ENCODE peak calls at places on chromosome 2, in seven cellular contexts. One of them, this sample, is unnamed.

GRCh38 chr2:183063083-183063482 is 15.5 kb upstream of the DUSP19 start:
- DNase-seq in hepatocyte: no peak
- DNase-seq in CD8-positive, alpha-beta T cell: no peak
- DNase-seq in lung: no peak
- DNase-seq in choroid plexus epithelial cell: peak
- DNase-seq in stomach: no peak
- DNase-seq in psoas muscle: no peak
- DNase-seq in this sample: no peak

GRCh38 chr2:109135572-109136185 is 6.7 kb downstream of the SH3RF3 start:
- DNase-seq in hepatocyte: no peak
- DNase-seq in CD8-positive, alpha-beta T cell: no peak
- DNase-seq in lung: no peak
- DNase-seq in choroid plexus epithelial cell: peak
- DNase-seq in stomach: no peak
- DNase-seq in psoas muscle: no peak
- DNase-seq in this sample: no peak

GRCh38 chr2:175445276-175445675 is 263.8 kb upstream of the ATP5MC3 start:
- DNase-seq in hepatocyte: peak
- DNase-seq in CD8-positive, alpha-beta T cell: no peak
- DNase-seq in lung: no peak
- DNase-seq in choroid plexus epithelial cell: no peak
- DNase-seq in stomach: no peak
- DNase-seq in psoas muscle: no peak
- DNase-seq in this sample: no peak

GRCh38 chr2:101119431-101119830 is 31.8 kb downstream of the TBC1D8 start:
- DNase-seq in hepatocyte: no peak
- DNase-seq in CD8-positive, alpha-beta T cell: no peak
- DNase-seq in lung: no peak
- DNase-seq in choroid plexus epithelial cell: peak
- DNase-seq in stomach: peak
- DNase-seq in psoas muscle: peak
- DNase-seq in this sample: no peak

GRCh38 chr2:110834134-110834827 is 101.9 kb downstream of the ACOXL start:
- DNase-seq in hepatocyte: no peak
- DNase-seq in CD8-positive, alpha-beta T cell: no peak
- DNase-seq in lung: no peak
- DNase-seq in choroid plexus epithelial cell: no peak
- DNase-seq in stomach: no peak
- DNase-seq in psoas muscle: no peak
- DNase-seq in this sample: no peak

GRCh38 chr2:150619607-150620330 is 132.3 kb upstream of the RND3 start:
- DNase-seq in hepatocyte: peak
- DNase-seq in CD8-positive, alpha-beta T cell: no peak
- DNase-seq in lung: no peak
- DNase-seq in choroid plexus epithelial cell: peak
- DNase-seq in stomach: no peak
- DNase-seq in psoas muscle: no peak
- DNase-seq in this sample: no peak

GRCh38 chr2:180240774-180241173 is 233.7 kb upstream of the CWC22 start:
- DNase-seq in hepatocyte: peak
- DNase-seq in CD8-positive, alpha-beta T cell: no peak
- DNase-seq in lung: no peak
- DNase-seq in choroid plexus epithelial cell: peak
- DNase-seq in stomach: no peak
- DNase-seq in psoas muscle: no peak
- DNase-seq in this sample: no peak

GRCh38 chr2:239440511-239440959 is 39.7 kb upstream of the HDAC4 start:
- DNase-seq in hepatocyte: peak
- DNase-seq in CD8-positive, alpha-beta T cell: no peak
- DNase-seq in lung: no peak
- DNase-seq in choroid plexus epithelial cell: no peak
- DNase-seq in stomach: no peak
- DNase-seq in psoas muscle: no peak
- DNase-seq in this sample: no peak

GRCh38 chr2:38248707-38249106 is 128.4 kb downstream of the ATL2 start:
- DNase-seq in hepatocyte: no peak
- DNase-seq in CD8-positive, alpha-beta T cell: no peak
- DNase-seq in lung: no peak
- DNase-seq in choroid plexus epithelial cell: no peak
- DNase-seq in stomach: no peak
- DNase-seq in psoas muscle: no peak
- DNase-seq in this sample: no peak

GRCh38 chr2:130824492-130825061 is 12.1 kb upstream of the ARHGEF4 start:
- DNase-seq in hepatocyte: peak
- DNase-seq in CD8-positive, alpha-beta T cell: peak
- DNase-seq in lung: no peak
- DNase-seq in choroid plexus epithelial cell: peak
- DNase-seq in stomach: no peak
- DNase-seq in psoas muscle: no peak
- DNase-seq in this sample: no peak

GRCh38 chr2:152353364-152353763 is 18.4 kb downstream of the FMNL2 start:
- DNase-seq in hepatocyte: no peak
- DNase-seq in CD8-positive, alpha-beta T cell: no peak
- DNase-seq in lung: no peak
- DNase-seq in choroid plexus epithelial cell: no peak
- DNase-seq in stomach: no peak
- DNase-seq in psoas muscle: no peak
- DNase-seq in this sample: no peak

GRCh38 chr2:8522682-8523081 is 159.2 kb upstream of the ID2 start:
- DNase-seq in hepatocyte: no peak
- DNase-seq in CD8-positive, alpha-beta T cell: no peak
- DNase-seq in lung: no peak
- DNase-seq in choroid plexus epithelial cell: no peak
- DNase-seq in stomach: no peak
- DNase-seq in psoas muscle: no peak
- DNase-seq in this sample: no peak

GRCh38 chr2:201182650-201183372 is at the start of gene CASP10:
- DNase-seq in hepatocyte: peak
- DNase-seq in CD8-positive, alpha-beta T cell: no peak
- DNase-seq in lung: no peak
- DNase-seq in choroid plexus epithelial cell: peak
- DNase-seq in stomach: peak
- DNase-seq in psoas muscle: no peak
- DNase-seq in this sample: peak

GRCh38 chr2:107932986-107933385 is 53.3 kb upstream of the SLC5A7 start:
- DNase-seq in hepatocyte: peak
- DNase-seq in CD8-positive, alpha-beta T cell: no peak
- DNase-seq in lung: no peak
- DNase-seq in choroid plexus epithelial cell: peak
- DNase-seq in stomach: no peak
- DNase-seq in psoas muscle: no peak
- DNase-seq in this sample: no peak

GRCh38 chr2:168469281-168469988 is 13.4 kb downstream of the CERS6 start:
- DNase-seq in hepatocyte: no peak
- DNase-seq in CD8-positive, alpha-beta T cell: no peak
- DNase-seq in lung: no peak
- DNase-seq in choroid plexus epithelial cell: no peak
- DNase-seq in stomach: no peak
- DNase-seq in psoas muscle: no peak
- DNase-seq in this sample: no peak

GRCh38 chr2:62382122-62382521 is 123.9 kb downstream of the TMEM17 start:
- DNase-seq in hepatocyte: no peak
- DNase-seq in CD8-positive, alpha-beta T cell: no peak
- DNase-seq in lung: no peak
- DNase-seq in choroid plexus epithelial cell: no peak
- DNase-seq in stomach: no peak
- DNase-seq in psoas muscle: no peak
- DNase-seq in this sample: no peak

GRCh38 chr2:221552282-221552681 is 19.8 kb downstream of the EPHA4 start:
- DNase-seq in hepatocyte: no peak
- DNase-seq in CD8-positive, alpha-beta T cell: no peak
- DNase-seq in lung: no peak
- DNase-seq in choroid plexus epithelial cell: no peak
- DNase-seq in stomach: no peak
- DNase-seq in psoas muscle: no peak
- DNase-seq in this sample: no peak

GRCh38 chr2:148524519-148524919 is 120.0 kb upstream of the EPC2 start:
- DNase-seq in hepatocyte: no peak
- DNase-seq in CD8-positive, alpha-beta T cell: peak
- DNase-seq in lung: no peak
- DNase-seq in choroid plexus epithelial cell: no peak
- DNase-seq in stomach: no peak
- DNase-seq in psoas muscle: no peak
- DNase-seq in this sample: no peak

GRCh38 chr2:241843321-241844065 is 15.2 kb downstream of the PDCD1 start:
- DNase-seq in hepatocyte: no peak
- DNase-seq in CD8-positive, alpha-beta T cell: peak
- DNase-seq in lung: no peak
- DNase-seq in choroid plexus epithelial cell: no peak
- DNase-seq in stomach: no peak
- DNase-seq in psoas muscle: peak
- DNase-seq in this sample: no peak

GRCh38 chr2:174893018-174893417 is 112.2 kb downstream of the CHN1 start:
- DNase-seq in hepatocyte: no peak
- DNase-seq in CD8-positive, alpha-beta T cell: no peak
- DNase-seq in lung: no peak
- DNase-seq in choroid plexus epithelial cell: no peak
- DNase-seq in stomach: no peak
- DNase-seq in psoas muscle: no peak
- DNase-seq in this sample: no peak

GRCh38 chr2:112692914-112693313 is 27.9 kb upstream of the NT5DC4 start:
- DNase-seq in hepatocyte: no peak
- DNase-seq in CD8-positive, alpha-beta T cell: no peak
- DNase-seq in lung: no peak
- DNase-seq in choroid plexus epithelial cell: no peak
- DNase-seq in stomach: no peak
- DNase-seq in psoas muscle: no peak
- DNase-seq in this sample: no peak

GRCh38 chr2:111632661-111633060 is 251.3 kb downstream of the ANAPC1 start:
- DNase-seq in hepatocyte: no peak
- DNase-seq in CD8-positive, alpha-beta T cell: no peak
- DNase-seq in lung: no peak
- DNase-seq in choroid plexus epithelial cell: peak
- DNase-seq in stomach: no peak
- DNase-seq in psoas muscle: no peak
- DNase-seq in this sample: no peak

GRCh38 chr2:229974271-229974670 is 52.0 kb downstream of the FBXO36 start:
- DNase-seq in hepatocyte: no peak
- DNase-seq in CD8-positive, alpha-beta T cell: no peak
- DNase-seq in lung: no peak
- DNase-seq in choroid plexus epithelial cell: peak
- DNase-seq in stomach: no peak
- DNase-seq in psoas muscle: no peak
- DNase-seq in this sample: no peak

GRCh38 chr2:229971298-229971790 is 49.0 kb downstream of the FBXO36 start:
- DNase-seq in hepatocyte: no peak
- DNase-seq in CD8-positive, alpha-beta T cell: no peak
- DNase-seq in lung: no peak
- DNase-seq in choroid plexus epithelial cell: no peak
- DNase-seq in stomach: no peak
- DNase-seq in psoas muscle: no peak
- DNase-seq in this sample: no peak

DNA sequence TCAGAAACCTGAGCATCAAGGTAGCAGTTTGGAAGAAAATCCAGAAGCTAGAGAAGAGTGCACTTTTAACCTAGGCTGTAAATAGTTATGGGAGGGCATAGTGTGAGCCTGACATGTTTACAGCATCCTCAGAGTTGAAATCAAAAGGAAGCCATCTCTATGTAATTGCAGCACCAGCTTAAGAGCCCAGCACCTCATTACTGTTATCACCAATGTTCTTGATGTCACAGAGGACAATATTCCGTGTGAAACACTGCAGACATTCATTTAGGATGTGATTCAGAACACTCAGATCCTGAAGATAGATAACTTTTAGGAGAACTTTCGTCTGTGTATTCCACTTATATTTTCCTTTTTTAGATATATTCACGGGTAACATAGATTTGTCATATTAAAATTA is 48.1 kb downstream of the FBXO36 start:
- DNase-seq in hepatocyte: no peak
- DNase-seq in CD8-positive, alpha-beta T cell: no peak
- DNase-seq in lung: no peak
- DNase-seq in choroid plexus epithelial cell: no peak
- DNase-seq in stomach: no peak
- DNase-seq in psoas muscle: no peak
- DNase-seq in this sample: no peak
- H3K4me3 ChIP-seq in hepatocyte: no peak
- H3K4me3 ChIP-seq in CD8-positive, alpha-beta T cell: no peak
- H3K4me3 ChIP-seq in lung: no peak
- H3K4me3 ChIP-seq in choroid plexus epithelial cell: no peak
- H3K4me3 ChIP-seq in stomach: no peak
- H3K4me3 ChIP-seq in psoas muscle: no peak
- H3K4me3 ChIP-seq in this sample: no peak

GRCh38 chr2:237594514-237594871 is 4.0 kb upstream of the RAB17 start:
- DNase-seq in hepatocyte: peak
- DNase-seq in CD8-positive, alpha-beta T cell: no peak
- DNase-seq in lung: no peak
- DNase-seq in choroid plexus epithelial cell: peak
- DNase-seq in stomach: no peak
- DNase-seq in psoas muscle: no peak
- DNase-seq in this sample: no peak
- H3K4me3 ChIP-seq in hepatocyte: no peak
- H3K4me3 ChIP-seq in CD8-positive, alpha-beta T cell: no peak
- H3K4me3 ChIP-seq in lung: no peak
- H3K4me3 ChIP-seq in choroid plexus epithelial cell: no peak
- H3K4me3 ChIP-seq in stomach: no peak
- H3K4me3 ChIP-seq in psoas muscle: no peak
- H3K4me3 ChIP-seq in this sample: no peak

DNA sequence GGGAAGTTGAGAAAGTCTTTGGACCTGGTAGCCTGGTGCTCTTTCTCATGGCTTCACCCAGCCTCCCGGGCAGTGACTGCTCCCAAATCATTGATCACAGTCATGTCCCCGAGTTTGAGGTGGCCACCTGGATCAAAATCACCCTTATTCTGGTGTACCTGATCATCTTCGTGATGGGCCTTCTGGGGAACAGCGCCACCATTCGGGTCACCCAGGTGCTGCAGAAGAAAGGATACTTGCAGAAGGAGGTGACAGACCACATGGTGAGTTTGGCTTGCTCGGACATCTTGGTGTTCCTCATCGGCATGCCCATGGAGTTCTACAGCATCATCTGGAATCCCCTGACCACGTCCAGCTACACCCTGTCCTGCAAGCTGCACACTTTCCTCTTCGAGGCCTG is 391 bp downstream of the GPR39 start:
- DNase-seq in hepatocyte: no peak
- DNase-seq in CD8-positive, alpha-beta T cell: no peak
- DNase-seq in lung: no peak
- DNase-seq in choroid plexus epithelial cell: no peak
- DNase-seq in stomach: no peak
- DNase-seq in psoas muscle: no peak
- DNase-seq in this sample: no peak
- H3K4me3 ChIP-seq in hepatocyte: peak
- H3K4me3 ChIP-seq in CD8-positive, alpha-beta T cell: no peak
- H3K4me3 ChIP-seq in lung: no peak
- H3K4me3 ChIP-seq in choroid plexus epithelial cell: peak
- H3K4me3 ChIP-seq in stomach: peak
- H3K4me3 ChIP-seq in psoas muscle: peak
- H3K4me3 ChIP-seq in this sample: no peak

GRCh38 chr2:215772634-215773563 is 240.5 kb downstream of the MREG start:
- DNase-seq in hepatocyte: no peak
- DNase-seq in CD8-positive, alpha-beta T cell: no peak
- DNase-seq in lung: no peak
- DNase-seq in choroid plexus epithelial cell: peak
- DNase-seq in stomach: no peak
- DNase-seq in psoas muscle: no peak
- DNase-seq in this sample: no peak
- H3K4me3 ChIP-seq in hepatocyte: no peak
- H3K4me3 ChIP-seq in CD8-positive, alpha-beta T cell: no peak
- H3K4me3 ChIP-seq in lung: no peak
- H3K4me3 ChIP-seq in choroid plexus epithelial cell: no peak
- H3K4me3 ChIP-seq in stomach: no peak
- H3K4me3 ChIP-seq in psoas muscle: no peak
- H3K4me3 ChIP-seq in this sample: no peak